ENCODE peak calls at places on chromosome 12, in six cellular contexts. One of them, this sample, is unnamed.

GRCh38 chr12:85273411-85274075 is 6.5 kb upstream of the ALX1 start:
- DNase-seq in left lung: peak; percentile 39
- DNase-seq in HepG2: no peak
- DNase-seq in OCI-LY7: no peak
- DNase-seq in body of pancreas: no peak
- DNase-seq in HFF-Myc: no peak
- DNase-seq in this sample: no peak

GRCh38 chr12:57176139-57176477 is 28.7 kb upstream of the LRP1-AS start:
- DNase-seq in left lung: no peak
- DNase-seq in HepG2: no peak
- DNase-seq in OCI-LY7: no peak
- DNase-seq in body of pancreas: no peak
- DNase-seq in HFF-Myc: no peak
- DNase-seq in this sample: no peak

GRCh38 chr12:13982010-13982409 is 608 bp upstream of the GRIN2B start:
- DNase-seq in left lung: no peak
- DNase-seq in HepG2: no peak
- DNase-seq in OCI-LY7: no peak
- DNase-seq in body of pancreas: no peak
- DNase-seq in HFF-Myc: no peak
- DNase-seq in this sample: no peak

GRCh38 chr12:716506-716905 is 35.9 kb upstream of the WNK1 start:
- DNase-seq in left lung: no peak
- DNase-seq in HepG2: no peak
- DNase-seq in OCI-LY7: peak; percentile 14
- DNase-seq in body of pancreas: no peak
- DNase-seq in HFF-Myc: no peak
- DNase-seq in this sample: no peak

GRCh38 chr12:12046401-12046800 is 24.3 kb upstream of the BCL2L14 start:
- DNase-seq in left lung: no peak
- DNase-seq in HepG2: no peak
- DNase-seq in OCI-LY7: no peak
- DNase-seq in body of pancreas: no peak
- DNase-seq in HFF-Myc: no peak
- DNase-seq in this sample: no peak

GRCh38 chr12:20272801-20273200 is 95.5 kb upstream of the PDE3A start:
- DNase-seq in left lung: no peak
- DNase-seq in HepG2: no peak
- DNase-seq in OCI-LY7: no peak
- DNase-seq in body of pancreas: no peak
- DNase-seq in HFF-Myc: no peak
- DNase-seq in this sample: no peak

GRCh38 chr12:124607681-124608425 is 40.4 kb upstream of the NCOR2 start:
- DNase-seq in left lung: no peak
- DNase-seq in HepG2: no peak
- DNase-seq in OCI-LY7: peak; percentile 16
- DNase-seq in body of pancreas: no peak
- DNase-seq in HFF-Myc: no peak
- DNase-seq in this sample: no peak

GRCh38 chr12:119432935-119433334 is 98.4 kb downstream of the CCDC60 start:
- DNase-seq in left lung: no peak
- DNase-seq in HepG2: peak; percentile 10
- DNase-seq in OCI-LY7: no peak
- DNase-seq in body of pancreas: peak; percentile 27
- DNase-seq in HFF-Myc: no peak
- DNase-seq in this sample: peak; percentile 16

GRCh38 chr12:68240079-68240478 is 13.3 kb downstream of the IL22 start:
- DNase-seq in left lung: no peak
- DNase-seq in HepG2: no peak
- DNase-seq in OCI-LY7: no peak
- DNase-seq in body of pancreas: peak; percentile 39
- DNase-seq in HFF-Myc: peak; percentile 39
- DNase-seq in this sample: no peak

GRCh38 chr12:44812062-44812461 is 64.1 kb downstream of the NELL2 start:
- DNase-seq in left lung: no peak
- DNase-seq in HepG2: no peak
- DNase-seq in OCI-LY7: peak; percentile 77
- DNase-seq in body of pancreas: no peak
- DNase-seq in HFF-Myc: peak; percentile 7
- DNase-seq in this sample: no peak

GRCh38 chr12:59096246-59096645 is 175.9 kb upstream of the LRIG3 start:
- DNase-seq in left lung: no peak
- DNase-seq in HepG2: no peak
- DNase-seq in OCI-LY7: no peak
- DNase-seq in body of pancreas: no peak
- DNase-seq in HFF-Myc: no peak
- DNase-seq in this sample: no peak

GRCh38 chr12:42885677-42886076 is 296.1 kb upstream of the PRICKLE1 start:
- DNase-seq in left lung: no peak
- DNase-seq in HepG2: no peak
- DNase-seq in OCI-LY7: no peak
- DNase-seq in body of pancreas: no peak
- DNase-seq in HFF-Myc: no peak
- DNase-seq in this sample: no peak

GRCh38 chr12:57129311-57130288 is 1.3 kb downstream of the LRP1 start:
- DNase-seq in left lung: peak; percentile 81
- DNase-seq in HepG2: no peak
- DNase-seq in OCI-LY7: no peak
- DNase-seq in body of pancreas: peak; percentile 49
- DNase-seq in HFF-Myc: no peak
- DNase-seq in this sample: no peak

GRCh38 chr12:4719821-4720636 is at the start of gene GALNT8:
- DNase-seq in left lung: no peak
- DNase-seq in HepG2: no peak
- DNase-seq in OCI-LY7: no peak
- DNase-seq in body of pancreas: no peak
- DNase-seq in HFF-Myc: no peak
- DNase-seq in this sample: no peak

GRCh38 chr12:88736031-88736430 is 155.8 kb upstream of the KITLG start:
- DNase-seq in left lung: no peak
- DNase-seq in HepG2: no peak
- DNase-seq in OCI-LY7: no peak
- DNase-seq in body of pancreas: no peak
- DNase-seq in HFF-Myc: no peak
- DNase-seq in this sample: no peak

GRCh38 chr12:130083002-130083401 is 79.3 kb upstream of the FZD10 start:
- DNase-seq in left lung: no peak
- DNase-seq in HepG2: no peak
- DNase-seq in OCI-LY7: no peak
- DNase-seq in body of pancreas: no peak
- DNase-seq in HFF-Myc: no peak
- DNase-seq in this sample: no peak

GRCh38 chr12:95838125-95838524 is 20.6 kb upstream of the SNRPF start:
- DNase-seq in left lung: no peak
- DNase-seq in HepG2: peak; percentile 49
- DNase-seq in OCI-LY7: no peak
- DNase-seq in body of pancreas: peak; percentile 10
- DNase-seq in HFF-Myc: peak; percentile 92
- DNase-seq in this sample: no peak

GRCh38 chr12:90333384-90333783 is 621.6 kb downstream of the CCER1 start:
- DNase-seq in left lung: no peak
- DNase-seq in HepG2: no peak
- DNase-seq in OCI-LY7: no peak
- DNase-seq in body of pancreas: no peak
- DNase-seq in HFF-Myc: no peak
- DNase-seq in this sample: no peak

GRCh38 chr12:5309654-5310053 is 122.3 kb upstream of the NTF3 start:
- DNase-seq in left lung: no peak
- DNase-seq in HepG2: no peak
- DNase-seq in OCI-LY7: no peak
- DNase-seq in body of pancreas: no peak
- DNase-seq in HFF-Myc: no peak
- DNase-seq in this sample: peak; percentile 1

GRCh38 chr12:2686280-2686646 is 108.5 kb upstream of the FKBP4 start:
- DNase-seq in left lung: no peak
- DNase-seq in HepG2: no peak
- DNase-seq in OCI-LY7: no peak
- DNase-seq in body of pancreas: no peak
- DNase-seq in HFF-Myc: no peak
- DNase-seq in this sample: no peak

GRCh38 chr12:73384592-73384991 is 1112.4 kb downstream of the TRHDE start:
- DNase-seq in left lung: no peak
- DNase-seq in HepG2: no peak
- DNase-seq in OCI-LY7: no peak
- DNase-seq in body of pancreas: no peak
- DNase-seq in HFF-Myc: no peak
- DNase-seq in this sample: no peak

DNA sequence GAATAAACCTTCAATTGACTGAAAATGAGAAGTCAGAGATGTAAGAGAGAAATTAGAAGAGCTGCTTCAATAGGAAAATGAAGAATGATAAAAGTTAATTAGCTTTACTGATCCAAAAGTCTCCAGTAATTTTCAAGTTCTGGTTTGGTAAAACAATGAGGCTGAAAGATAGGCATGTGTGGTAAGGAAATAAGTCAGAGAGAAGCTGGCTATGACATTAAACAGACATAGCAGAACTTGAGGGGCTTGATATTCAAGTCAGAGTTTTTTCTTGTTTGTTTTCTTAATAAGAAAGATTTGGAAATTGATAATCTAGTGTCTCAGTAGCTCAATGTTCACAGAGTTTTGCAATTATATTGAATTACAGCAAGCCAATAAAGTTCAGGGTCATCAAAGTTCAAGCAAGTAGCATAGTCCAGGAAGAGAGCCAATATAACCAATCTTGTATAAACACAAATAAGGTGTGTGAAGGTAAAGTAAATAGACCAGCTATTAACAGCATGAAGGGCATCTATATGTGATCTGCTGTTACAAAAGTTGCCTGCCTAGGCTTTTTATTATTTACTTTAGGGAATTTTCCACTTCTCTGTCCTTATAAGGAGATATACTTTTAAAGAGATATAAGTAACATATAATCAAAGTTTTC is 1111.5 kb downstream of the TRHDE start:
- DNase-seq in left lung: no peak
- DNase-seq in HepG2: peak; percentile 16
- DNase-seq in OCI-LY7: no peak
- DNase-seq in body of pancreas: no peak
- DNase-seq in HFF-Myc: no peak
- DNase-seq in this sample: no peak
- TF ChIP-seq CTCF in left lung: no peak
- TF ChIP-seq CTCF in HepG2: no peak
- TF ChIP-seq CTCF in OCI-LY7: no peak
- TF ChIP-seq CTCF in body of pancreas: no peak
- TF ChIP-seq CTCF in HFF-Myc: no peak
- TF ChIP-seq CTCF in this sample: no peak

DNA sequence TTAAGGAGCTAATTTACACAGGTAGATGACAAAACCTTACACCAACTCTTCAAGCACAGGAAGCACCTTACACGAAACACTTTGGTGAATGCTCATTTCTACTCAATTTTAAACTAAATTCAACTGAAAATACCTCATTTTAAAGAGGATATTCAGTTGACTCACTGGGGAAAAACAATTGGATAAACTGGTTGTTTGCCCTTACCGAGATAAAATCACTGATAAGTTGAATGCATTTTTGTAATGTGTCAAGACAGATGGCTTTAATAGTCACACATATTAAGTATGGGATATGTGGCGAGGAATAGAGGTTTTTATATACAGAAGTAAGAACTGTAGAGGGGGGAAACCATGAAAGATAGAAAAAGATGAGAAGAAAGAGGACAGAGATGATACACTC is 105.4 kb downstream of the HMGA2 start:
- DNase-seq in left lung: no peak
- DNase-seq in HepG2: no peak
- DNase-seq in OCI-LY7: no peak
- DNase-seq in body of pancreas: no peak
- DNase-seq in HFF-Myc: no peak
- DNase-seq in this sample: no peak
- H3K4me3 ChIP-seq in left lung: no peak overlapping the region
- H3K4me3 ChIP-seq in HepG2: no peak overlapping the region
- H3K4me3 ChIP-seq in OCI-LY7: no peak overlapping the region
- H3K4me3 ChIP-seq in body of pancreas: no peak overlapping the region
- H3K4me3 ChIP-seq in HFF-Myc: no peak overlapping the region
- H3K4me3 ChIP-seq in this sample: no peak overlapping the region

DNA sequence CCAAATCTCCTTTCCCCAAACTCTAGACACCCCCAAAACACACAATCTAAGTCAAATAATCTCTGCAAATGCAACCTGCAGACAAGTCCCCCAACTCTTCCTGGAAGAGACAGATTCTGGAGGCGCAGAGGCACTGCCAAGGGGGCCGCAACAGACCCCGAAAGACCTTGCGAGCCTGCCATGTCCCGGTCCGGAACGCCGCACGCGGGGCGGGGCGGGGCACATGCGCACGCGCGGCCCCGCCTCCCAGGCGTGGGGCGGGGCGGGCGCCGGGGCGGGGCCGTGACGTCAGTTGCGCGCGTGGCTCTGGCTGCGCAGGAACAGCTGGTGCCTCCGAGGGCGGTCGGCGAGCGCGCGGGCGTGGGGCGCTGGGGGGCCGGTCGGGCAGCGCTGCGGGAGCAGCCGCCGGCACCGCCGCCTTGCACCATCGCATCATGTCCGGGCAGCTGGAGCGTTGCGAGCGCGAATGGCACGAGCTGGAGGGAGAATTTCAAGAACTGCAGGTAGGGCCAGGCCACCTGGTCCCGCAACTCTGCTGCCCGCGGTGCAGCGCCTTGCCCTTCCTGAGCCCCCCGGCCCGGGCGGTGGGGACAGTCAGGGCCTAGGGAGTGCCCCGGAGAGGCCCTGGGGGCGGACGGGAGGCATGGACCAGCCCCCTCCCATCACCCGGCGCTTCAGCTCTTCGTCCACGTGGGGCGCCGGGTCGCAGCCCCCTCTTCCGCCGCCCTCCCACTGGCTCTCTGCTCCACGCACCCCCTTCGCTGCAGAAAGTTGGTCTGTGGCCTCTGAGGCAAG is at the start of gene TMEM120B:
- DNase-seq in left lung: peak; percentile 96
- DNase-seq in HepG2: peak; percentile 37
- DNase-seq in OCI-LY7: peak; percentile 84
- DNase-seq in body of pancreas: peak; percentile 77
- DNase-seq in HFF-Myc: no peak
- DNase-seq in this sample: no peak
- TF ChIP-seq CTCF in left lung: no peak
- TF ChIP-seq CTCF in HepG2: peak; percentile 15
- TF ChIP-seq CTCF in OCI-LY7: peak; percentile 54
- TF ChIP-seq CTCF in body of pancreas: no peak
- TF ChIP-seq CTCF in HFF-Myc: no peak
- TF ChIP-seq CTCF in this sample: peak; percentile 8

DNA sequence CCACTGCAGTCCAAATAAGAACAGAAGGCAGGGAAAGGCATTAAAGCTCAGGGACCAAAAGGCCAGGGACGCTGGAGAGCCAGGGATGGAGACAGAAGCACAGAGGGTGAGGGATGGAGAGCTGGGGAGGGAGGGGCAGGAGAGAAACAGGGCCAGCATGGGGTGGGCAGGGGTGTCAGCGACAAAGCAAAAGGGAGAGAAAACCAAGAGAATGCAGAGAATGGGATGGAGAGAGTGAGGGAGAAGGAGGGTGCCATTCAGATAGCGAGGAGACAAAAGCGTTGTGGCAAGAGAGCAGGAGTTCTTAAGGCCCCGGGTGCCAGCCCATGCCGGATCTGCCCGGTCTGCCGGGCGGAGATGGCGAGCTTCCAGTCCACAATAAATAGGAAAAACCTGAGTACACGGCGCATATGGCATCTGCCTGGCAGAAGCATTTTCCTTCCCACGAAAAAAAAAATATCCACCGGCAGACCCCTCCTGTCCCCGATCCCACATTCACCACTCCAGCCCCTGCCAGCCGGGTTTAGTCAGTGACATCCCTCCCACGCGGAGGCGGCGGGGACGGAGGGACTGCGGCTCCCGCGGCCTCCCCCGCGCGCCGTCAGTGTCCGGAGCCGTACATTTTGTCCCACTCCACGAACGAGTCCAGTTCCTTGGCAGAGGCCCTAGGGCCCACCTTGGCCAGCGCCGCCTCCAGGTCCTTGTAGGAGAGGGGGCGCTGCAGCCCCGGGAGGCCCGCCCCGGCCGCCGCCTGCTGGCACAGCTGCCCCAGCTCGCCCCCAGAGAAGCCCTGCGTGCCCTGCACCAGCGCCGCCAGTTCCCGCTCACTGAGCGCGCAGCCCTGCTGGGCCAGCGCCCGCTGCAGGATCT is 28.4 kb downstream of the FIGNL2 start:
- DNase-seq in left lung: peak; percentile 81
- DNase-seq in HepG2: no peak
- DNase-seq in OCI-LY7: no peak
- DNase-seq in body of pancreas: peak; percentile 42
- DNase-seq in HFF-Myc: no peak
- DNase-seq in this sample: no peak
- H3K4me3 ChIP-seq in left lung: peak overlapping the region; percentile 29
- H3K4me3 ChIP-seq in HepG2: no peak overlapping the region
- H3K4me3 ChIP-seq in OCI-LY7: no peak overlapping the region
- H3K4me3 ChIP-seq in body of pancreas: peak overlapping the region; percentile 5
- H3K4me3 ChIP-seq in HFF-Myc: no peak overlapping the region
- H3K4me3 ChIP-seq in this sample: no peak overlapping the region